ENCODE peak calls at places on chromosome 14, in eight cellular contexts. X, O, Y, U, B, K, S and R are unnamed samples.

GRCh38 chr14:75879031-75879430 is 102.8 kb downstream of the TGFB3 start:
- DNase-seq in X (no peak), O (no peak), Y (peak), U (peak), B (no peak), K (peak), S (no peak), R (no peak)

GRCh38 chr14:22556021-22556989 is 32.7 kb downstream of the DAD1 start:
- DNase-seq in X (peak), O (peak), Y (no peak), U (peak), B (peak), K (peak), S (peak), R (no peak)

GRCh38 chr14:26383286-26383685 is 214.5 kb downstream of the NOVA1 start:
- DNase-seq in X (no peak), O (no peak), Y (no peak), U (no peak), B (no peak), K (no peak), S (no peak), R (no peak)

GRCh38 chr14:56333361-56334279 is 215.4 kb downstream of the PELI2 start:
- DNase-seq in X (no peak), O (no peak), Y (peak), U (peak), B (no peak), K (peak), S (peak), R (peak)

GRCh38 chr14:75223664-75224154 is 47.3 kb upstream of the TMED10 start:
- DNase-seq in X (no peak), O (peak), Y (no peak), U (peak), B (peak), K (peak), S (peak), R (peak)

GRCh38 chr14:99522934-99523660 is 41.9 kb downstream of the CCNK start:
- DNase-seq in X (no peak), O (no peak), Y (no peak), U (peak), B (no peak), K (peak), S (no peak), R (no peak)

GRCh38 chr14:33542338-33543290 is 408.3 kb downstream of the EGLN3 start:
- DNase-seq in X (no peak), O (no peak), Y (no peak), U (no peak), B (no peak), K (no peak), S (no peak), R (no peak)

GRCh38 chr14:88669346-88669745 is 106.5 kb downstream of the ZC3H14 start:
- DNase-seq in X (no peak), O (no peak), Y (no peak), U (no peak), B (no peak), K (no peak), S (no peak), R (no peak)

GRCh38 chr14:91509878-91510170 is 286 bp downstream of the PPP4R3A start:
- DNase-seq in X (no peak), O (no peak), Y (no peak), U (no peak), B (no peak), K (no peak), S (no peak), R (no peak)

GRCh38 chr14:90454041-90455000 is 57.5 kb downstream of the CALM1 start:
- DNase-seq in X (no peak), O (peak), Y (peak), U (peak), B (no peak), K (peak), S (peak), R (no peak)

GRCh38 chr14:101234588-101234937 is 326.7 kb upstream of the DIO3 start:
- DNase-seq in X (no peak), O (no peak), Y (no peak), U (no peak), B (no peak), K (no peak), S (no peak), R (no peak)

GRCh38 chr14:73295198-73295796 is 58.0 kb downstream of the PAPLN start:
- DNase-seq in X (no peak), O (peak), Y (peak), U (peak), B (no peak), K (peak), S (peak), R (peak)

GRCh38 chr14:41120400-41120799 is 486.3 kb upstream of the LRFN5 start:
- DNase-seq in X (no peak), O (no peak), Y (no peak), U (no peak), B (no peak), K (no peak), S (no peak), R (no peak)

GRCh38 chr14:100526632-100527031 is 60.6 kb downstream of the BEGAIN start:
- DNase-seq in X (no peak), O (no peak), Y (no peak), U (no peak), B (peak), K (no peak), S (no peak), R (no peak)

GRCh38 chr14:99412122-99413061 is 68.3 kb downstream of the SETD3 start:
- DNase-seq in X (no peak), O (no peak), Y (no peak), U (no peak), B (no peak), K (peak), S (no peak), R (no peak)

GRCh38 chr14:39395555-39396254 is 36.5 kb downstream of the FBXO33 start:
- DNase-seq in X (no peak), O (no peak), Y (peak), U (no peak), B (no peak), K (peak), S (no peak), R (peak)

GRCh38 chr14:100142073-100143040 is 17.1 kb downstream of the DEGS2 start:
- DNase-seq in X (no peak), O (no peak), Y (no peak), U (no peak), B (no peak), K (no peak), S (peak), R (no peak)

GRCh38 chr14:104882991-104883660 is 18.1 kb downstream of the CEP170B start:
- DNase-seq in X (no peak), O (no peak), Y (no peak), U (no peak), B (no peak), K (no peak), S (no peak), R (no peak)

GRCh38 chr14:101235872-101236221 is 325.4 kb upstream of the DIO3 start:
- DNase-seq in X (no peak), O (no peak), Y (no peak), U (no peak), B (no peak), K (no peak), S (no peak), R (no peak)

GRCh38 chr14:54722791-54723432 is 156.0 kb downstream of the SAMD4A start:
- DNase-seq in X (no peak), O (peak), Y (no peak), U (no peak), B (no peak), K (peak), S (peak), R (peak)

GRCh38 chr14:68627868-68628604 is 164.8 kb downstream of the ZFP36L1 start:
- DNase-seq in X (peak), O (no peak), Y (no peak), U (no peak), B (peak), K (no peak), S (peak), R (no peak)